ENCODE peak calls at places on chromosomes 13 and 19, in four cellular contexts. B is cardiac fibroblast, L is colonic mucosa, U is ovary. N is an unnamed sample.

GRCh38 chr13:35789335-35790166 is 313.1 kb upstream of the MAB21L1 start:
- DNase-seq in B (peak), L (no peak), U (no peak), N (peak)

GRCh38 chr13:98890186-98890585 is 87.7 kb downstream of the DOCK9 start:
- DNase-seq in B (peak), U (no peak), L (no peak), N (peak)

GRCh38 chr19:33224694-33225457 is 774 bp downstream of the SLC7A10 start:
- DNase-seq in U (no peak), B (no peak), L (no peak), N (no peak)

GRCh38 chr19:33054623-33055022 is 10.1 kb downstream of the RHPN2 start:
- DNase-seq in L (peak), B (no peak), U (no peak), N (no peak)

GRCh38 chr13:31236211-31236786 is 36.5 kb downstream of the B3GLCT start:
- DNase-seq in L (no peak), B (peak), U (no peak), N (peak)

GRCh38 chr13:95536629-95537241 is 15.8 kb upstream of the CLDN10 start:
- DNase-seq in L (no peak), U (no peak), B (peak), N (peak)

GRCh38 chr19:15173746-15174404 is 26.9 kb downstream of the NOTCH3 start:
- DNase-seq in B (peak), U (no peak), L (no peak), N (peak)

GRCh38 chr13:40352807-40353562 is 313.5 kb downstream of the FOXO1 start:
- DNase-seq in B (peak), U (peak), L (no peak), N (no peak)

GRCh38 chr19:38046254-38047047 is 139.4 kb downstream of the SIPA1L3 start:
- DNase-seq in L (peak), B (no peak), U (no peak), N (no peak)

GRCh38 chr19:17023805-17024204 is 2.8 kb downstream of the CPAMD8 start:
- DNase-seq in L (no peak), U (no peak), B (no peak), N (no peak)

GRCh38 chr19:6738726-6739389 is 622 bp upstream of the TRIP10 start:
- DNase-seq in B (peak), L (peak), U (peak), N (no peak)

GRCh38 chr13:110726726-110727125 is 13.2 kb downstream of the ING1 start:
- DNase-seq in B (no peak), U (no peak), L (no peak), N (no peak)

GRCh38 chr19:54248016-54248601 is 5.5 kb upstream of the LILRA6 start:
- DNase-seq in U (no peak), B (peak), L (no peak), N (no peak)

GRCh38 chr13:104831823-104832222 is 1703.6 kb downstream of the EFNB2 start:
- DNase-seq in U (no peak), B (no peak), L (no peak), N (no peak)

GRCh38 chr19:38635483-38636399 is 11.7 kb upstream of the ACTN4 start:
- DNase-seq in U (no peak), L (peak), B (no peak), N (no peak)

GRCh38 chr13:111165189-111165588 is 50.1 kb downstream of the ARHGEF7 start:
- DNase-seq in U (no peak), B (no peak), L (no peak), N (no peak)

GRCh38 chr13:36282818-36283432 is 14.7 kb downstream of the CCDC169 start:
- DNase-seq in L (no peak), U (no peak), B (peak), N (peak)

GRCh38 chr13:45544520-45544919 is 71.0 kb downstream of the ERICH6B start:
- DNase-seq in L (no peak), B (no peak), U (no peak), N (no peak)

DNA sequence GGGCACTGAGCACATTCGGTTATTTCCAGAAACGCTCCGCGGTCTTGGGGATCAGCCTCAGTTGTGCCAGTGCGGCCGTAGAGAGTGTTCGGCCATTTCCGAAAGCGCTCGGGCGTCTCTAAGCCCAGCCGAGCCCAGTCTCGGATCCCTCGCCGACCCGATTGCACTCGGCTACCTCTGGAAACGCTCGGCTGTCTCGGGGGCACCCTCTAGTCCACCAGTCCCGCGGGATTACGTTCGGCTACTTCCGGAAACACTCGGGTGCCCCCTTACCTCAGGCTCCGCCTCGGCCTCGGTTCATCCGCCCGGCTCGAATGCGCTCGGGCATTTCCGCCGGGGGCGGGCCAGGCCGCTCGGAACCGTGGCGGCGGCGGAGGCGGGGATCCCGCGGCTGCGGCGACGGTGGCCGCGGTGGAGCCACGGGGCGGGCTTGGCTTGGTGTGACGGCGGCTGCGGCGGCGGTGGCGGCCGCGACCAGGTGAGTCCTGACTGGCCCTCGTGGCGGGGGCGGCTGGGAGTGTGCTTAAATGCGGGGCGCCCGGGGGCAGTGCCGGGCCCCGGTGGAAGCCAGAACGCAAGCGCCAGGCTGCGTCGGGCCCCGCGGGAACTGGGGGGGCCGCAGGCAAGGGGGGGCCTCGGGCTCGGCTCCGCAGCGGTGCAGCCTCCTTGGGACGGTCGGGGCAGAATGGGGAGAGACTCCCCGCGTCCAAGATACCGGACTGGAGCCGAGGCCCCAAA is at the start of gene PIK3R2:
- DNase-seq in B (peak), L (peak), U (peak), N (peak)
- TF ChIP-seq CTCF in B (no peak), L (no peak), U (no peak), N (peak)

GRCh38 chr13:24052547-24052981 is 108.0 kb upstream of the SPATA13 start:
- DNase-seq in L (no peak), B (no peak), U (peak), N (no peak)
- TF ChIP-seq CTCF in L (no peak), B (no peak), U (no peak), N (no peak)

DNA sequence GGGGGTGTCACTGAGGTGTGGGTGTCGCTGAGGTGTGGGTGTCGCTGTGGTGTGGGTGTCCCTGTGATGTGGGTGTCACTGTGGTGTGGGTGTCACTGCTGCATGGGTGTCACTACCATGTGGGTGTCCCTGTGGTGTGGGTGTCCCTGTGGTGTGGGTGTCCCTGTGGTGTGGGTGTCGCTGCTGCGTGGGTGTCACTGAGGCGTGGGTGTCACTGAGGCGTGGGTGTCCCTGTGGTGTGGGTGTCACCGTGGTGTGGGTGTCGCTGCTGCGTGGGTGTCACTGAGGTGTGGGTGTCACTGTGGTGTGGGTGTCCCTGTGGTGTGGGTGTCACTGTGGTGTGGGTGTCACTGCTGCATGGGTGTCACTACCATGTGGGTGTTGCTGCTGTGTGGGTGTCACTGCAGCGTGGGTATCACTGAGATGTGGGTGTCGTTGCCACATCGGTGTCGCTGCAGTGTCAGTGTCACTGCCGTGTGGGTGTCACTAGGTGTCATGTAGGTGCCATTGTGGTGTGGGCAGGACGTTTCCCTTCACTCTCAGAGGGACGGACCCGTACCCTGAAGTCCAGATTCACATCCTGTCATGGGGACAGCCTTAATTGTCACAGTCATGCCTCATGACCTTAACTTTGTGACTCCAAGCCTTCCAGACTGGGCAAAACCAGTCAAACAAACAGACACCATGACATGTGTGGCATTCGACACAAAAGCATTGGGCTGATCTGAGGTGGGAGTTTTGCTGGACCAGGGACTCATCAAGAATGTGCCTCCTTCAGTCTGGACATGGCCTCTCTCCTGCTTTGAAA is 12.7 kb upstream of the GAS6 start:
- DNase-seq in L (no peak), B (no peak), U (no peak), N (no peak)
- TF ChIP-seq CTCF in L (no peak), B (no peak), U (no peak), N (no peak)

GRCh38 chr13:80276371-80277289 is 64.3 kb downstream of the SPRY2 start:
- DNase-seq in B (peak), U (no peak), L (no peak), N (peak)
- TF ChIP-seq CTCF in B (peak), U (no peak), L (no peak), N (peak)

GRCh38 chr19:52749780-52750179 is 14.9 kb upstream of the ZNF611 start:
- DNase-seq in U (no peak), B (no peak), L (no peak), N (no peak)
- TF ChIP-seq CTCF in U (no peak), B (no peak), L (no peak), N (no peak)

DNA sequence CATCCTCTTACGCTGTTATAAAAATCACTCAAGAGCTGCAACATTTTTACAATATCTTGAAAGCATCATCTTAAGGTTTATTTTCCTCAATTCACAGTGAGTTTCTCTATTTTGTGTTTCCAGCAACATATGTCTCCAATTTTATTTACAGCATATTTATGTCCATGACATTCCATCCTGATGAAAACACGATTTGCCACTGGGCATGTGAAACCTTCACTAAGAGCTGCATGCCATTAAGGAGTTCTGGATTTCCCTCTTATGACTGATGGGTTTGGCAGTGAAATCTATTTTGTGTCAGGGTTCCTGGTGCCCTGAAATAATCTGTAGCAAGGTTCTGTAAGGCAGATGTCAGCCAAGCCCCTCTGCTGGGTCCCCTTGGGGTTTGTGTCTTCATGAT is 527.6 kb upstream of the KLF12 start:
- DNase-seq in L (no peak), U (no peak), B (no peak), N (peak)
- TF ChIP-seq CTCF in L (no peak), U (no peak), B (no peak), N (no peak)

DNA sequence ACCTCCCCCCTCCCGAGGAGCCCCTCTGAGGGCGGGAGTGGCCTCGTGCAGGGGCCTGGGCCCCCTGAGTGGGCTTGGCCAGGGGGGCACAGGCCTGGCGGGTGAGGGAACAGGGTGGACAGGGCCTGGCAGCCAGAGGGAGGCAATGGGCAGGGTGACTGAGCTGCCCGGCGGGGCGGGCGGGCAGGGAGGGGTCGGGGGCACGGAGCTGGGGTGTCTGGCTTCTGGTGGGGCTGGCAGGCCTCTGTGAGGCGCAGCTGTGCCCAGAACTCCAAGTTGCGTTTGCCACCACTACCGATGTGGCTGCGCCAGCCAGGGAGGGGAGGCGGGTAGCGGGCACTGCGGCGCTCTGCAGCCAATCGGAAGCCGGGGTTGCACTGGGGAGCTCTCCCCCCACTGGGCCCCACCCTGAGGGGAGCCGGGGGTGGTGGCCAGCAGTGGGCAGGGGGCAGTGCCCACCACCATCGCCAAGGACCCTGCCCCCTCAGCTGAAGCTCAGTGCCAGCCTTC is 7.2 kb downstream of the NFIX start:
- DNase-seq in B (no peak), U (no peak), L (no peak), N (no peak)
- TF ChIP-seq CTCF in B (no peak), U (no peak), L (no peak), N (no peak)